ENCODE peak calls at places on chromosomes 1 and 21, in eight cellular contexts. One of them, this sample, is unnamed.

GRCh38 chr1:44239337-44239960 is 26.2 kb downstream of the DMAP1 start:
- DNase-seq in bronchial epithelial cell: peak
- DNase-seq in MM.1S: no peak
- DNase-seq in AG10803: peak
- DNase-seq in fibroblast of pulmonary artery: peak
- DNase-seq in keratinocyte: no peak
- DNase-seq in choroid plexus epithelial cell: peak
- DNase-seq in lower lobe of right lung: peak
- DNase-seq in this sample: no peak

GRCh38 chr1:159763686-159764085 is 17.1 kb upstream of the DUSP23 start:
- DNase-seq in bronchial epithelial cell: no peak
- DNase-seq in keratinocyte: no peak
- DNase-seq in fibroblast of pulmonary artery: no peak
- DNase-seq in choroid plexus epithelial cell: no peak
- DNase-seq in MM.1S: no peak
- DNase-seq in lower lobe of right lung: no peak
- DNase-seq in AG10803: no peak
- DNase-seq in this sample: no peak

GRCh38 chr1:205273551-205273982 is 45.8 kb downstream of the TMCC2 start:
- DNase-seq in keratinocyte: no peak
- DNase-seq in choroid plexus epithelial cell: peak
- DNase-seq in AG10803: peak
- DNase-seq in MM.1S: peak
- DNase-seq in lower lobe of right lung: peak
- DNase-seq in bronchial epithelial cell: peak
- DNase-seq in fibroblast of pulmonary artery: peak
- DNase-seq in this sample: no peak

GRCh38 chr1:114756949-114757454 is 782 bp downstream of the CSDE1 start:
- DNase-seq in keratinocyte: no peak
- DNase-seq in bronchial epithelial cell: peak
- DNase-seq in fibroblast of pulmonary artery: peak
- DNase-seq in lower lobe of right lung: peak
- DNase-seq in choroid plexus epithelial cell: peak
- DNase-seq in MM.1S: peak
- DNase-seq in AG10803: peak
- DNase-seq in this sample: no peak

GRCh38 chr1:109704173-109704572 is 7.9 kb upstream of the GSTM5 start:
- DNase-seq in fibroblast of pulmonary artery: no peak
- DNase-seq in lower lobe of right lung: no peak
- DNase-seq in MM.1S: no peak
- DNase-seq in bronchial epithelial cell: no peak
- DNase-seq in choroid plexus epithelial cell: no peak
- DNase-seq in AG10803: no peak
- DNase-seq in keratinocyte: no peak
- DNase-seq in this sample: no peak

GRCh38 chr1:222243902-222244301 is 304.0 kb downstream of the HHIPL2 start:
- DNase-seq in AG10803: no peak
- DNase-seq in bronchial epithelial cell: peak
- DNase-seq in keratinocyte: peak
- DNase-seq in choroid plexus epithelial cell: no peak
- DNase-seq in MM.1S: no peak
- DNase-seq in fibroblast of pulmonary artery: no peak
- DNase-seq in lower lobe of right lung: no peak
- DNase-seq in this sample: no peak

GRCh38 chr21:27129215-27129614 is 162.3 kb upstream of the ADAMTS5 start:
- DNase-seq in fibroblast of pulmonary artery: no peak
- DNase-seq in keratinocyte: no peak
- DNase-seq in MM.1S: no peak
- DNase-seq in choroid plexus epithelial cell: no peak
- DNase-seq in bronchial epithelial cell: no peak
- DNase-seq in lower lobe of right lung: no peak
- DNase-seq in AG10803: peak
- DNase-seq in this sample: no peak

GRCh38 chr1:226064168-226064815 is 1.8 kb downstream of the H3-3A start:
- DNase-seq in lower lobe of right lung: no peak
- DNase-seq in choroid plexus epithelial cell: peak
- DNase-seq in bronchial epithelial cell: peak
- DNase-seq in fibroblast of pulmonary artery: peak
- DNase-seq in AG10803: no peak
- DNase-seq in MM.1S: peak
- DNase-seq in keratinocyte: no peak
- DNase-seq in this sample: no peak

GRCh38 chr1:56094168-56094567 is 485.2 kb downstream of the PLPP3 start:
- DNase-seq in AG10803: peak
- DNase-seq in fibroblast of pulmonary artery: peak
- DNase-seq in lower lobe of right lung: no peak
- DNase-seq in bronchial epithelial cell: no peak
- DNase-seq in choroid plexus epithelial cell: no peak
- DNase-seq in MM.1S: no peak
- DNase-seq in keratinocyte: no peak
- DNase-seq in this sample: no peak

GRCh38 chr1:156923565-156924477 is 3.4 kb downstream of the LRRC71 start:
- DNase-seq in bronchial epithelial cell: no peak
- DNase-seq in fibroblast of pulmonary artery: no peak
- DNase-seq in AG10803: no peak
- DNase-seq in keratinocyte: no peak
- DNase-seq in choroid plexus epithelial cell: no peak
- DNase-seq in MM.1S: no peak
- DNase-seq in lower lobe of right lung: no peak
- DNase-seq in this sample: no peak

GRCh38 chr21:35342440-35342839 is 293.3 kb upstream of the RUNX1 start:
- DNase-seq in MM.1S: no peak
- DNase-seq in keratinocyte: no peak
- DNase-seq in fibroblast of pulmonary artery: no peak
- DNase-seq in AG10803: no peak
- DNase-seq in choroid plexus epithelial cell: no peak
- DNase-seq in lower lobe of right lung: no peak
- DNase-seq in bronchial epithelial cell: peak
- DNase-seq in this sample: no peak

GRCh38 chr1:112255080-112255479 is 140.9 kb upstream of the CTTNBP2NL start:
- DNase-seq in AG10803: no peak
- DNase-seq in keratinocyte: no peak
- DNase-seq in fibroblast of pulmonary artery: no peak
- DNase-seq in bronchial epithelial cell: no peak
- DNase-seq in lower lobe of right lung: no peak
- DNase-seq in choroid plexus epithelial cell: no peak
- DNase-seq in MM.1S: no peak
- DNase-seq in this sample: no peak

GRCh38 chr1:201471772-201472171 is 2.8 kb upstream of the PHLDA3 start:
- DNase-seq in lower lobe of right lung: no peak
- DNase-seq in MM.1S: no peak
- DNase-seq in AG10803: peak
- DNase-seq in bronchial epithelial cell: peak
- DNase-seq in choroid plexus epithelial cell: no peak
- DNase-seq in keratinocyte: no peak
- DNase-seq in fibroblast of pulmonary artery: peak
- DNase-seq in this sample: no peak

GRCh38 chr1:80566123-80566522 is 1234.6 kb upstream of the ADGRL2 start:
- DNase-seq in lower lobe of right lung: no peak
- DNase-seq in MM.1S: no peak
- DNase-seq in bronchial epithelial cell: no peak
- DNase-seq in AG10803: no peak
- DNase-seq in fibroblast of pulmonary artery: no peak
- DNase-seq in keratinocyte: no peak
- DNase-seq in choroid plexus epithelial cell: no peak
- DNase-seq in this sample: no peak

GRCh38 chr1:80566867-80567266 is 1233.9 kb upstream of the ADGRL2 start:
- DNase-seq in keratinocyte: no peak
- DNase-seq in fibroblast of pulmonary artery: no peak
- DNase-seq in MM.1S: no peak
- DNase-seq in bronchial epithelial cell: no peak
- DNase-seq in lower lobe of right lung: no peak
- DNase-seq in choroid plexus epithelial cell: no peak
- DNase-seq in AG10803: no peak
- DNase-seq in this sample: no peak

GRCh38 chr1:80565416-80565815 is 1235.3 kb upstream of the ADGRL2 start:
- DNase-seq in keratinocyte: no peak
- DNase-seq in choroid plexus epithelial cell: no peak
- DNase-seq in AG10803: no peak
- DNase-seq in MM.1S: no peak
- DNase-seq in bronchial epithelial cell: no peak
- DNase-seq in fibroblast of pulmonary artery: no peak
- DNase-seq in lower lobe of right lung: no peak
- DNase-seq in this sample: peak
- H3K4me3 ChIP-seq in keratinocyte: no peak
- H3K4me3 ChIP-seq in choroid plexus epithelial cell: no peak
- H3K4me3 ChIP-seq in AG10803: no peak
- H3K4me3 ChIP-seq in MM.1S: no peak
- H3K4me3 ChIP-seq in bronchial epithelial cell: no peak
- H3K4me3 ChIP-seq in fibroblast of pulmonary artery: no peak
- H3K4me3 ChIP-seq in lower lobe of right lung: no peak
- H3K4me3 ChIP-seq in this sample: no peak

DNA sequence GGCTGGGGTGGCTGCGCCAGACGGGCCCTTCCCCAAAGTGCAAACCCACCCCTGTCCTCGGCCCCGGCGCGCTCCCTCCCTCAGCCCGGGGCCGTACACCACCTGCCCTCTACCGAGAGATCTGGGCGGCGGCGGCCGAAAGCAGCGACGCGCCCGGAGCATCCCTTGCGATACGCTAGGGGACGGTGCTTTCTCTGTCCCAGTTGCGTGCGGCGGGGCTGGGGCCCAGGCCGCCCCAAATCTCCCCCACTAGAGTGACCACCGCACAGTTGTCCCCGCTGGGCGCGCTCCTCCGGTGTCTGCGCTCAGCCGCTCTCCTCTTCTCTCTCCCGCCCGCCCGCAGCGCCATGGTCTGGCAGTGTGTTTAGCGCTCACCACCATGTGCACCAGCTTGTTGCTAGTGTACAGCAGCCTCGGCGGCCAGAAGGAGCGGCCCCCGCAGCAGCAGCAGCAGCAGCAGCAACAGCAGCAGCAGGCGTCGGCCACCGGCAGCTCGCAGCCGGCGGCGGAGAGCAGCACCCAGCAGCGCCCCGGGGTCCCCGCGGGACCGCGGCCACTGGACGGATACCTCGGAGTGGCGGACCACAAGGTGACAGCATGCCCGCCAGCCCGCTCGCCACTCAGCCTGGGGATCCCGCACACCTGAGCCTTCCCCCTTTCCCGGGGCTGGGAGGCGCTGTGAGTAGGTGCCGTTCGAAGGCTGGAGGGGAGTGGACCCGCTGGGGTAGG is 1.0 kb downstream of the ST6GALNAC5 start:
- DNase-seq in keratinocyte: no peak
- DNase-seq in bronchial epithelial cell: no peak
- DNase-seq in lower lobe of right lung: peak
- DNase-seq in fibroblast of pulmonary artery: peak
- DNase-seq in AG10803: peak
- DNase-seq in MM.1S: peak
- DNase-seq in choroid plexus epithelial cell: peak
- DNase-seq in this sample: no peak
- TF ChIP-seq CTCF in keratinocyte: peak
- TF ChIP-seq CTCF in bronchial epithelial cell: no peak
- TF ChIP-seq CTCF in lower lobe of right lung: peak
- TF ChIP-seq CTCF in fibroblast of pulmonary artery: no peak
- TF ChIP-seq CTCF in AG10803: peak
- TF ChIP-seq CTCF in MM.1S: peak
- TF ChIP-seq CTCF in choroid plexus epithelial cell: peak
- TF ChIP-seq CTCF in this sample: peak

GRCh38 chr1:150256549-150257341 is 829 bp upstream of the CA14 start:
- DNase-seq in MM.1S: no peak
- DNase-seq in fibroblast of pulmonary artery: no peak
- DNase-seq in AG10803: peak
- DNase-seq in choroid plexus epithelial cell: peak
- DNase-seq in lower lobe of right lung: no peak
- DNase-seq in bronchial epithelial cell: no peak
- DNase-seq in keratinocyte: no peak
- DNase-seq in this sample: no peak

GRCh38 chr1:150259758-150260669 is 2.4 kb downstream of the CA14 start:
- DNase-seq in lower lobe of right lung: peak
- DNase-seq in keratinocyte: no peak
- DNase-seq in choroid plexus epithelial cell: peak
- DNase-seq in MM.1S: no peak
- DNase-seq in bronchial epithelial cell: peak
- DNase-seq in AG10803: no peak
- DNase-seq in fibroblast of pulmonary artery: no peak
- DNase-seq in this sample: no peak

GRCh38 chr1:150257624-150258274 is at the start of gene CA14:
- DNase-seq in AG10803: no peak
- DNase-seq in choroid plexus epithelial cell: peak
- DNase-seq in lower lobe of right lung: no peak
- DNase-seq in fibroblast of pulmonary artery: no peak
- DNase-seq in MM.1S: no peak
- DNase-seq in bronchial epithelial cell: no peak
- DNase-seq in keratinocyte: no peak
- DNase-seq in this sample: no peak

GRCh38 chr1:150259217-150259616 is 1.6 kb downstream of the CA14 start:
- DNase-seq in lower lobe of right lung: no peak
- DNase-seq in fibroblast of pulmonary artery: no peak
- DNase-seq in choroid plexus epithelial cell: no peak
- DNase-seq in bronchial epithelial cell: no peak
- DNase-seq in MM.1S: no peak
- DNase-seq in AG10803: no peak
- DNase-seq in keratinocyte: no peak
- DNase-seq in this sample: no peak

GRCh38 chr1:150258275-150258666 is 697 bp downstream of the CA14 start:
- DNase-seq in bronchial epithelial cell: no peak
- DNase-seq in keratinocyte: no peak
- DNase-seq in lower lobe of right lung: no peak
- DNase-seq in MM.1S: no peak
- DNase-seq in choroid plexus epithelial cell: no peak
- DNase-seq in AG10803: no peak
- DNase-seq in fibroblast of pulmonary artery: no peak
- DNase-seq in this sample: no peak
- H3K4me3 ChIP-seq in bronchial epithelial cell: no peak
- H3K4me3 ChIP-seq in keratinocyte: no peak
- H3K4me3 ChIP-seq in lower lobe of right lung: no peak
- H3K4me3 ChIP-seq in MM.1S: no peak
- H3K4me3 ChIP-seq in choroid plexus epithelial cell: no peak
- H3K4me3 ChIP-seq in AG10803: no peak
- H3K4me3 ChIP-seq in fibroblast of pulmonary artery: no peak
- H3K4me3 ChIP-seq in this sample: no peak

GRCh38 chr1:244654284-244655038 is 1.5 kb downstream of the DESI2 start:
- DNase-seq in AG10803: no peak
- DNase-seq in lower lobe of right lung: no peak
- DNase-seq in MM.1S: no peak
- DNase-seq in bronchial epithelial cell: peak
- DNase-seq in choroid plexus epithelial cell: no peak
- DNase-seq in fibroblast of pulmonary artery: no peak
- DNase-seq in keratinocyte: no peak
- DNase-seq in this sample: no peak

GRCh38 chr1:244653439-244654283 is 735 bp downstream of the DESI2 start:
- DNase-seq in fibroblast of pulmonary artery: no peak
- DNase-seq in MM.1S: peak
- DNase-seq in bronchial epithelial cell: peak
- DNase-seq in lower lobe of right lung: no peak
- DNase-seq in keratinocyte: no peak
- DNase-seq in choroid plexus epithelial cell: peak
- DNase-seq in AG10803: peak
- DNase-seq in this sample: no peak

GRCh38 chr1:244651956-244652698 is 799 bp upstream of the DESI2 start:
- DNase-seq in lower lobe of right lung: no peak
- DNase-seq in MM.1S: no peak
- DNase-seq in keratinocyte: no peak
- DNase-seq in bronchial epithelial cell: no peak
- DNase-seq in fibroblast of pulmonary artery: peak
- DNase-seq in choroid plexus epithelial cell: peak
- DNase-seq in AG10803: peak
- DNase-seq in this sample: no peak

GRCh38 chr1:244655186-244655585 is 2.3 kb downstream of the DESI2 start:
- DNase-seq in lower lobe of right lung: no peak
- DNase-seq in choroid plexus epithelial cell: no peak
- DNase-seq in AG10803: no peak
- DNase-seq in MM.1S: no peak
- DNase-seq in keratinocyte: no peak
- DNase-seq in fibroblast of pulmonary artery: no peak
- DNase-seq in bronchial epithelial cell: no peak
- DNase-seq in this sample: no peak

GRCh38 chr1:244652699-244653438 is at the start of gene DESI2:
- DNase-seq in MM.1S: peak
- DNase-seq in AG10803: peak
- DNase-seq in lower lobe of right lung: peak
- DNase-seq in choroid plexus epithelial cell: peak
- DNase-seq in keratinocyte: peak
- DNase-seq in fibroblast of pulmonary artery: peak
- DNase-seq in bronchial epithelial cell: peak
- DNase-seq in this sample: peak
- TF ChIP-seq CTCF in MM.1S: peak
- TF ChIP-seq CTCF in AG10803: peak
- TF ChIP-seq CTCF in lower lobe of right lung: peak
- TF ChIP-seq CTCF in choroid plexus epithelial cell: peak
- TF ChIP-seq CTCF in keratinocyte: peak
- TF ChIP-seq CTCF in fibroblast of pulmonary artery: peak
- TF ChIP-seq CTCF in bronchial epithelial cell: peak
- TF ChIP-seq CTCF in this sample: peak

This sample was measured in epithelial cell of proximal tubule.